ENCODE peak calls at places on chromosomes 7 and 10, in eight cellular contexts. Q, E, M, G, I, T, L and F are unnamed samples.

GRCh38 chr7:45136106-45137060 is 21.2 kb upstream of the RAMP3 start:
- DNase-seq in Q (peak; percentile 78), E (no peak), M (peak; percentile 77), G (peak; percentile 40), I (peak; percentile 75), T (peak; percentile 90), L (peak; percentile 65), F (no peak)

GRCh38 chr7:86784765-86785164 is 141.1 kb downstream of the GRM3 start:
- DNase-seq in Q (no peak), E (no peak), M (no peak), G (no peak), I (no peak), T (no peak), L (no peak), F (no peak)

GRCh38 chr10:97200616-97201015 is 14.9 kb upstream of the SLIT1 start:
- DNase-seq in Q (no peak), E (no peak), M (no peak), G (no peak), I (no peak), T (no peak), L (no peak), F (no peak)

GRCh38 chr10:124511205-124512039 is 49.8 kb downstream of the LHPP start:
- DNase-seq in Q (peak; percentile 58), E (no peak), M (no peak), G (peak; percentile 44), I (no peak), T (no peak), L (no peak), F (no peak)

GRCh38 chr7:6183006-6183405 is 89.4 kb downstream of the CYTH3 start:
- DNase-seq in Q (no peak), E (no peak), M (no peak), G (no peak), I (no peak), T (no peak), L (no peak), F (no peak)

GRCh38 chr10:50514995-50515394 is 108.8 kb downstream of the SGMS1 start:
- DNase-seq in Q (no peak), E (no peak), M (no peak), G (no peak), I (no peak), T (no peak), L (no peak), F (no peak)

GRCh38 chr10:30775779-30776591 is 146.4 kb upstream of the LYZL2 start:
- DNase-seq in Q (no peak), E (no peak), M (peak; percentile 47), G (no peak), I (no peak), T (peak; percentile 41), L (no peak), F (no peak)

GRCh38 chr7:139776486-139777303 is 1.1 kb downstream of the HIPK2 start:
- DNase-seq in Q (peak; percentile 48), E (peak; percentile 31), M (peak; percentile 68), G (no peak), I (peak; percentile 71), T (peak; percentile 34), L (peak; percentile 17), F (no peak)

GRCh38 chr10:1359599-1359955 is 303.4 kb downstream of the WDR37 start:
- DNase-seq in Q (no peak), E (no peak), M (no peak), G (no peak), I (no peak), T (no peak), L (no peak), F (no peak)

GRCh38 chr10:48523820-48524758 is 80.8 kb downstream of the ARHGAP22 start:
- DNase-seq in Q (no peak), E (no peak), M (no peak), G (no peak), I (peak; percentile 43), T (no peak), L (no peak), F (peak; percentile 85)

GRCh38 chr7:151451626-151452025 is 11.7 kb upstream of the CRYGN start:
- DNase-seq in Q (no peak), E (no peak), M (no peak), G (peak; percentile 55), I (no peak), T (no peak), L (no peak), F (no peak)

GRCh38 chr7:26549281-26549943 is 257.8 kb downstream of the SNX10 start:
- DNase-seq in Q (no peak), E (no peak), M (no peak), G (no peak), I (no peak), T (peak; percentile 100), L (no peak), F (no peak)

GRCh38 chr10:63430091-63430998 is 35.4 kb downstream of the JMJD1C start:
- DNase-seq in Q (no peak), E (no peak), M (peak; percentile 10), G (no peak), I (no peak), T (peak; percentile 56), L (no peak), F (no peak)

GRCh38 chr10:44804661-44805060 is 106.5 kb upstream of the TMEM72 start:
- DNase-seq in Q (no peak), E (no peak), M (no peak), G (no peak), I (no peak), T (no peak), L (no peak), F (no peak)

GRCh38 chr7:20083781-20084180 is 133.4 kb downstream of the MACC1 start:
- DNase-seq in Q (no peak), E (no peak), M (peak; percentile 31), G (no peak), I (no peak), T (peak; percentile 83), L (no peak), F (no peak)

GRCh38 chr10:86046845-86047460 is 319.6 kb downstream of the GRID1 start:
- DNase-seq in Q (no peak), E (no peak), M (no peak), G (no peak), I (no peak), T (no peak), L (no peak), F (no peak)

GRCh38 chr10:119686465-119687191 is 35.4 kb downstream of the BAG3 start:
- DNase-seq in Q (peak; percentile 85), E (peak; percentile 34), M (peak; percentile 91), G (peak; percentile 94), I (peak; percentile 72), T (peak; percentile 93), L (peak; percentile 73), F (peak; percentile 90)

GRCh38 chr10:76022366-76022765 is 590.9 kb downstream of the LRMDA start:
- DNase-seq in Q (no peak), E (no peak), M (no peak), G (no peak), I (peak; percentile 79), T (no peak), L (no peak), F (no peak)

GRCh38 chr10:133528845-133529575 is 1.8 kb downstream of the CYP2E1 start:
- DNase-seq in Q (no peak), E (no peak), M (no peak), G (no peak), I (peak; percentile 76), T (peak; percentile 59), L (no peak), F (no peak)

GRCh38 chr7:151741585-151741984 is 135.3 kb downstream of the PRKAG2 start:
- DNase-seq in Q (no peak), E (no peak), M (no peak), G (no peak), I (no peak), T (no peak), L (no peak), F (no peak)

GRCh38 chr7:78787854-78788253 is 665.6 kb downstream of the MAGI2 start:
- DNase-seq in Q (no peak), E (no peak), M (no peak), G (no peak), I (no peak), T (no peak), L (no peak), F (no peak)

GRCh38 chr10:112151640-112152039 is 31.9 kb downstream of the GPAM start:
- DNase-seq in Q (no peak), E (peak; percentile 29), M (no peak), G (no peak), I (no peak), T (no peak), L (no peak), F (no peak)

GRCh38 chr7:27150568-27151340 is 1.6 kb downstream of the HOXA3 start:
- DNase-seq in Q (peak; percentile 70), E (no peak), M (peak; percentile 89), G (peak; percentile 93), I (peak; percentile 94), T (peak; percentile 96), L (peak; percentile 76), F (peak; percentile 87)

GRCh38 chr10:21208666-21209316 is 311.7 kb upstream of the NEBL start:
- DNase-seq in Q (no peak), E (no peak), M (no peak), G (no peak), I (no peak), T (no peak), L (no peak), F (no peak)

GRCh38 chr10:66455304-66455703 is 470.5 kb upstream of the LRRTM3 start:
- DNase-seq in Q (no peak), E (no peak), M (peak; percentile 3), G (no peak), I (peak; percentile 2), T (no peak), L (no peak), F (no peak)

GRCh38 chr10:95683966-95684365 is 9.8 kb downstream of the TCTN3 start:
- DNase-seq in Q (no peak), E (no peak), M (no peak), G (no peak), I (no peak), T (no peak), L (no peak), F (no peak)